ENCODE peak calls at places on chromosomes 3 and 15, in six cellular contexts. One of them, this sample, is unnamed.

GRCh38 chr15:83559310-83559966 is 94.5 kb upstream of the ADAMTSL3 start:
- DNase-seq in CD8-positive, alpha-beta T cell: peak
- DNase-seq in cardiac fibroblast: peak
- DNase-seq in endothelial cell: peak
- DNase-seq in dorsolateral prefrontal cortex: peak
- DNase-seq in esophagus squamous epithelium: no peak
- DNase-seq in this sample: peak

GRCh38 chr3:158103131-158103955 is 2.9 kb downstream of the SHOX2 start:
- DNase-seq in CD8-positive, alpha-beta T cell: no peak
- DNase-seq in endothelial cell: peak
- DNase-seq in cardiac fibroblast: peak
- DNase-seq in esophagus squamous epithelium: no peak
- DNase-seq in dorsolateral prefrontal cortex: no peak
- DNase-seq in this sample: peak

GRCh38 chr3:131537531-131537930 is 34.8 kb upstream of the MRPL3 start:
- DNase-seq in cardiac fibroblast: peak
- DNase-seq in CD8-positive, alpha-beta T cell: no peak
- DNase-seq in esophagus squamous epithelium: no peak
- DNase-seq in endothelial cell: no peak
- DNase-seq in dorsolateral prefrontal cortex: no peak
- DNase-seq in this sample: no peak

GRCh38 chr15:75456710-75457109 is 5.2 kb upstream of the SIN3A start:
- DNase-seq in endothelial cell: no peak
- DNase-seq in dorsolateral prefrontal cortex: no peak
- DNase-seq in CD8-positive, alpha-beta T cell: no peak
- DNase-seq in esophagus squamous epithelium: no peak
- DNase-seq in cardiac fibroblast: peak
- DNase-seq in this sample: no peak

GRCh38 chr3:11600501-11601282 is 43.0 kb downstream of the VGLL4 start:
- DNase-seq in endothelial cell: peak
- DNase-seq in cardiac fibroblast: peak
- DNase-seq in esophagus squamous epithelium: no peak
- DNase-seq in CD8-positive, alpha-beta T cell: no peak
- DNase-seq in dorsolateral prefrontal cortex: no peak
- DNase-seq in this sample: no peak

GRCh38 chr3:87900061-87900460 is 158.7 kb downstream of the CGGBP1 start:
- DNase-seq in dorsolateral prefrontal cortex: no peak
- DNase-seq in CD8-positive, alpha-beta T cell: no peak
- DNase-seq in endothelial cell: no peak
- DNase-seq in esophagus squamous epithelium: no peak
- DNase-seq in cardiac fibroblast: no peak
- DNase-seq in this sample: no peak

GRCh38 chr15:48102167-48102566 is 18.6 kb upstream of the SLC24A5 start:
- DNase-seq in endothelial cell: no peak
- DNase-seq in CD8-positive, alpha-beta T cell: no peak
- DNase-seq in esophagus squamous epithelium: no peak
- DNase-seq in cardiac fibroblast: no peak
- DNase-seq in dorsolateral prefrontal cortex: no peak
- DNase-seq in this sample: no peak

GRCh38 chr3:71160800-71161546 is 422.6 kb downstream of the FOXP1 start:
- DNase-seq in dorsolateral prefrontal cortex: no peak
- DNase-seq in esophagus squamous epithelium: no peak
- DNase-seq in cardiac fibroblast: no peak
- DNase-seq in endothelial cell: no peak
- DNase-seq in CD8-positive, alpha-beta T cell: no peak
- DNase-seq in this sample: peak

GRCh38 chr3:156838035-156838434 is 11.9 kb downstream of the LEKR1 start:
- DNase-seq in cardiac fibroblast: no peak
- DNase-seq in esophagus squamous epithelium: no peak
- DNase-seq in endothelial cell: no peak
- DNase-seq in dorsolateral prefrontal cortex: no peak
- DNase-seq in CD8-positive, alpha-beta T cell: no peak
- DNase-seq in this sample: no peak

GRCh38 chr15:61720197-61720596 is 340.1 kb downstream of the VPS13C start:
- DNase-seq in CD8-positive, alpha-beta T cell: no peak
- DNase-seq in dorsolateral prefrontal cortex: no peak
- DNase-seq in cardiac fibroblast: no peak
- DNase-seq in esophagus squamous epithelium: no peak
- DNase-seq in endothelial cell: no peak
- DNase-seq in this sample: no peak

GRCh38 chr15:59339252-59339672 is 33.4 kb downstream of the MYO1E start:
- DNase-seq in CD8-positive, alpha-beta T cell: no peak
- DNase-seq in esophagus squamous epithelium: no peak
- DNase-seq in dorsolateral prefrontal cortex: no peak
- DNase-seq in cardiac fibroblast: peak
- DNase-seq in endothelial cell: no peak
- DNase-seq in this sample: no peak

GRCh38 chr3:194206375-194206774 is 70.4 kb downstream of the HES1 start:
- DNase-seq in cardiac fibroblast: peak
- DNase-seq in esophagus squamous epithelium: no peak
- DNase-seq in dorsolateral prefrontal cortex: no peak
- DNase-seq in CD8-positive, alpha-beta T cell: no peak
- DNase-seq in endothelial cell: no peak
- DNase-seq in this sample: no peak

GRCh38 chr3:62749657-62750056 is 125.6 kb downstream of the CADPS start:
- DNase-seq in cardiac fibroblast: no peak
- DNase-seq in dorsolateral prefrontal cortex: no peak
- DNase-seq in endothelial cell: no peak
- DNase-seq in esophagus squamous epithelium: no peak
- DNase-seq in CD8-positive, alpha-beta T cell: no peak
- DNase-seq in this sample: no peak

GRCh38 chr15:39624806-39625205 is 43.9 kb downstream of the THBS1 start:
- DNase-seq in esophagus squamous epithelium: no peak
- DNase-seq in CD8-positive, alpha-beta T cell: peak
- DNase-seq in cardiac fibroblast: peak
- DNase-seq in endothelial cell: no peak
- DNase-seq in dorsolateral prefrontal cortex: no peak
- DNase-seq in this sample: peak

GRCh38 chr3:124246949-124247348 is 255.0 kb upstream of the ROPN1 start:
- DNase-seq in endothelial cell: no peak
- DNase-seq in cardiac fibroblast: peak
- DNase-seq in esophagus squamous epithelium: no peak
- DNase-seq in dorsolateral prefrontal cortex: no peak
- DNase-seq in CD8-positive, alpha-beta T cell: no peak
- DNase-seq in this sample: peak

DNA sequence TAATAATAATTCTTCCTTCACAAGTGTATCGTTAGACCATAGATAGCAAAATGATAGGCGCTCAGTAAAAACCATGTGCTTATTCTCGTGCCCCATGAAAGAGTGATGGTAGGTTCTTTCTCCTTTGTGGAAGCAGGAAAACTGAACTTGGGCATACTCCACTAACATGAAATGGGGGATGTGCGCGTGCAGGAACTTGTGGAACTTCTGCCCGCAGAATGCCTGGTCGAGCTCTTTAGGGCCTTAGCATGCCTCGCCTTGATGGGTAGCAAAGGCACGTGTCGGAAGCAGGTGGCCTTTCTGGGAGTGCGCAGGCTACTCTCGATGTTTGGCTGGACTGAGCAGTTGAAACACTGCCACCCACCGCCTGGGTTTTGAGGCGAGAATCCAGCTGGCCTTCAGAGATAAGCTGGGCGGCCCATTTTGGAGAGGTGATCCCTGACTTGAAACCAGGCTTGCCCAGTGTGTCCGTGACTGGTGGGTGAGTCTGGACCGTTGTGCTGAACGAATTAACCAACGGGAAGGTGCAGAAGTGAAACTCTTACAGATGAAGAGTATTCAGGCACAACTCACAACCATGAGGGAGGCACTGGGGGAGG is 821 bp downstream of the PCCB start:
- DNase-seq in CD8-positive, alpha-beta T cell: peak
- DNase-seq in cardiac fibroblast: peak
- DNase-seq in esophagus squamous epithelium: no peak
- DNase-seq in endothelial cell: peak
- DNase-seq in dorsolateral prefrontal cortex: peak
- DNase-seq in this sample: peak
- TF ChIP-seq CTCF in CD8-positive, alpha-beta T cell: no peak
- TF ChIP-seq CTCF in cardiac fibroblast: peak
- TF ChIP-seq CTCF in esophagus squamous epithelium: no peak
- TF ChIP-seq CTCF in endothelial cell: no peak
- TF ChIP-seq CTCF in dorsolateral prefrontal cortex: peak
- TF ChIP-seq CTCF in this sample: no peak

DNA sequence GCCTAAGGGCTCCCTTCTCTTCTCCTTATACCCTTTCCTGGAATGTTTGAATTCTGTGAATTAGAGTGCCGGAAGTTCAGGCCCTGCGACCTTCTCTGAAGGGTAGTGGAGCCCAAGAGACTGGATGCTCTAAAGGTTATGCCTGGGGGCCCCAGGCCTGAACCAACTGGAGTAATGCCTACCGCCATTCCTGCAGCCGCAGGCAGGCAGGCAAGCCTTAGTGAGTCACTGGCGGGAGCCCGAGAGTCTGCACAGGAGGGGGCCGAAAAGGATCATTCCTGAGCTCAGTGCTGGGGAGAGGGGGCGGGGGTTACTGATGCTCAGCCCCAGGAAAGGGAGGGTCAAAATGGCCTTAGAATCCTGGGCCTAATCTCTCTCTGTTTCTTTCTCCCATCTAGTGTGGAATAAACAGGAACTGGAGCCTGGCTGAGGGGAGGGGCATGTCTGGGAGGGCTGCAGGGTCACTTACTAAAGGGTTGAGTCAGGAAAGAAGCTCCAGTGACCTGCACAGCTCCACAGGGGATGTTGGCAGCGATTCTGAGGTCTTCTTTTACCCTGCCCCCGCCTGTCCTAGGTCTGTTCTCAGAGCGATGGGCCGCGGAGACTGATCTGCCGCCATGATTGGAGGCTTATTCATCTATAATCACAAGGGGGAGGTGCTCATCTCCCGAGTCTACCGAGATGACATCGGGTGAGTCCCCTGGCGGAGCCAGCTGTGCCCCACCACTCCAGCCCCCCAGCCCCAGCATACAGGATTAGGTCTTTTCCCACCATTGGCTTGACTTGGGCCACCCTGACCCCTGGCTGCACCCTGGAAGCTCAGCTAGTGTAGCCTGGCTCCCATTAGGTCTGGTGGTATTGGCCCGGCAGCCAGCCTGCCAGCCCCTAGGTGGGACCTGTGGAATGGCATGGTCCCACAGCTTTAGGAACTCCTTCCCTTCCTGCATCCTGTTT is 2.0 kb downstream of the AP2M1 start:
- DNase-seq in endothelial cell: peak
- DNase-seq in esophagus squamous epithelium: no peak
- DNase-seq in dorsolateral prefrontal cortex: peak
- DNase-seq in cardiac fibroblast: peak
- DNase-seq in CD8-positive, alpha-beta T cell: no peak
- DNase-seq in this sample: peak
- TF ChIP-seq CTCF in endothelial cell: no peak
- TF ChIP-seq CTCF in esophagus squamous epithelium: no peak
- TF ChIP-seq CTCF in dorsolateral prefrontal cortex: no peak
- TF ChIP-seq CTCF in cardiac fibroblast: no peak
- TF ChIP-seq CTCF in CD8-positive, alpha-beta T cell: no peak
- TF ChIP-seq CTCF in this sample: no peak

DNA sequence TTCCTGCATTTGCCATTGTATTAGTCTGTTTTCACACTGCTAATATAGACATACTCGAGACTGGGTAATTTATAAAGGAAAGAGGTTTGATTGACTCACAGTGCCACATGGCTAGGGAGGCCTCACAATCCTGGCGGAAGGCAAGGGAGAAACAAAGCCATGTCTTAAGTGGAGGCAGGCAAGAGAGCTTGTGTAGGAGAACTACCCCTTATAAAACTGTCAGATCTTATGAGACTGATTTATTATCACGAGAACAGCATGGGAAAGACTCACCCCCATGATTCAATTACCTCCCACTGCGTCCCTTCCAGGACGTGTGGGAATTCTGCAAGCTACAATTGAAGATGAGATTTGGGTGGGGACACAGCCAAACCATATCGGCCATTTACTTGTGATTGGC is 27.8 kb downstream of the YEATS2 start:
- DNase-seq in cardiac fibroblast: no peak
- DNase-seq in CD8-positive, alpha-beta T cell: no peak
- DNase-seq in endothelial cell: no peak
- DNase-seq in esophagus squamous epithelium: no peak
- DNase-seq in dorsolateral prefrontal cortex: no peak
- DNase-seq in this sample: no peak
- TF ChIP-seq CTCF in cardiac fibroblast: no peak
- TF ChIP-seq CTCF in CD8-positive, alpha-beta T cell: no peak
- TF ChIP-seq CTCF in endothelial cell: no peak
- TF ChIP-seq CTCF in esophagus squamous epithelium: no peak
- TF ChIP-seq CTCF in dorsolateral prefrontal cortex: no peak
- TF ChIP-seq CTCF in this sample: no peak

GRCh38 chr15:79171320-79172031 is 80.9 kb upstream of the RASGRF1 start:
- DNase-seq in cardiac fibroblast: no peak
- DNase-seq in dorsolateral prefrontal cortex: no peak
- DNase-seq in CD8-positive, alpha-beta T cell: no peak
- DNase-seq in esophagus squamous epithelium: no peak
- DNase-seq in endothelial cell: no peak
- DNase-seq in this sample: no peak

GRCh38 chr15:79169531-79170123 is 79.0 kb upstream of the RASGRF1 start:
- DNase-seq in cardiac fibroblast: peak
- DNase-seq in endothelial cell: no peak
- DNase-seq in esophagus squamous epithelium: no peak
- DNase-seq in dorsolateral prefrontal cortex: no peak
- DNase-seq in CD8-positive, alpha-beta T cell: no peak
- DNase-seq in this sample: no peak

GRCh38 chr15:79172801-79173460 is 82.4 kb upstream of the RASGRF1 start:
- DNase-seq in endothelial cell: no peak
- DNase-seq in esophagus squamous epithelium: no peak
- DNase-seq in CD8-positive, alpha-beta T cell: no peak
- DNase-seq in cardiac fibroblast: no peak
- DNase-seq in dorsolateral prefrontal cortex: no peak
- DNase-seq in this sample: no peak

GRCh38 chr15:79170256-79170664 is 79.7 kb upstream of the RASGRF1 start:
- DNase-seq in endothelial cell: no peak
- DNase-seq in esophagus squamous epithelium: no peak
- DNase-seq in dorsolateral prefrontal cortex: no peak
- DNase-seq in CD8-positive, alpha-beta T cell: no peak
- DNase-seq in cardiac fibroblast: peak
- DNase-seq in this sample: peak

DNA sequence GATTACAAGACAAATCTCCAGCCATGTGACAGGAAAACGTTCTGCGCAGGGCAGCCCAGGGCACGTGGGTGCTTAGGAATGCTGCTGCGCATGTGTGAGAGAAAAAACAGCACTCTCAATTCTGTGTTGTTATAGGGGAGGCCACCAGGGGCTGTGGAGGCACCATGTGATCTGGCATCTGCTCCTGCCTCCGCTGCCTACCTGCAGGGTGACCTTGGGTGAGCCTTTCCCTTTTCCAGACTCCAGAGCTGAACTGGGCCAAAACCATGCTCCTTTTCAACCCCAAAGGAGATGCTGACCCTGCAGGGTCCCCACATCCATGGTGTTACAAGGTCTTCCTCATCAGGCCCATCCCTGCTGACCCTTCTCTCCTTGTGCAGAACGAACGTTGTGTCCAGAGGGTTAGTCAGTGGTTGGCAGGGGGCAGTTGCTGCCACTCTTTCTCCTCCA is 81.5 kb upstream of the RASGRF1 start:
- DNase-seq in dorsolateral prefrontal cortex: no peak
- DNase-seq in esophagus squamous epithelium: no peak
- DNase-seq in cardiac fibroblast: peak
- DNase-seq in CD8-positive, alpha-beta T cell: no peak
- DNase-seq in endothelial cell: no peak
- DNase-seq in this sample: no peak
- TF ChIP-seq CTCF in dorsolateral prefrontal cortex: no peak
- TF ChIP-seq CTCF in esophagus squamous epithelium: no peak
- TF ChIP-seq CTCF in cardiac fibroblast: no peak
- TF ChIP-seq CTCF in CD8-positive, alpha-beta T cell: no peak
- TF ChIP-seq CTCF in endothelial cell: no peak
- TF ChIP-seq CTCF in this sample: no peak